ENCODE peak calls at places on chromosomes 5 and 9, in six cellular contexts. C is IMR-90, X is HepG2, D is hepatocyte, J is fibroblast of lung, R is GM12878. O is an unnamed sample.

GRCh38 chr9:73074176-73074708 is 77.4 kb upstream of the ANXA1 start:
- DNase-seq in C (no peak), R (no peak), X (peak; percentile 70), D (no peak), J (no peak), O (no peak)

GRCh38 chr9:123396007-123396511 is 40.1 kb downstream of the CRB2 start:
- DNase-seq in J (no peak), X (no peak), D (no peak), R (no peak), C (no peak), O (no peak)

GRCh38 chr9:24245988-24246387 is 299.7 kb downstream of the IZUMO3 start:
- DNase-seq in J (peak; percentile 1), R (no peak), D (peak; percentile 43), X (no peak), C (peak; percentile 10), O (peak; percentile 26)

GRCh38 chr5:3886521-3887461 is 291.2 kb downstream of the IRX1 start:
- DNase-seq in D (no peak), X (no peak), R (no peak), J (no peak), C (no peak), O (no peak)

GRCh38 chr5:157143127-157143959 is 678 bp upstream of the MED7 start:
- DNase-seq in R (no peak), X (no peak), D (no peak), C (peak; percentile 6), J (no peak), O (peak; percentile 37)

GRCh38 chr9:15461056-15461455 is 38.4 kb downstream of the SNAPC3 start:
- DNase-seq in D (no peak), J (no peak), R (no peak), X (no peak), C (no peak), O (no peak)

GRCh38 chr5:138869763-138870500 is 5.2 kb downstream of the LRRTM2 start:
- DNase-seq in D (no peak), J (peak; percentile 20), R (no peak), X (no peak), C (peak; percentile 51), O (no peak)

GRCh38 chr5:170286532-170286931 is 11.0 kb downstream of the LCP2 start:
- DNase-seq in R (no peak), J (no peak), X (no peak), D (no peak), C (no peak), O (no peak)

GRCh38 chr5:41686191-41686590 is 175.8 kb upstream of the PLCXD3 start:
- DNase-seq in R (no peak), D (no peak), X (no peak), C (no peak), J (no peak), O (no peak)

GRCh38 chr9:109311281-109311680 is 9.6 kb downstream of the EPB41L4B start:
- DNase-seq in R (no peak), J (no peak), X (no peak), D (no peak), C (peak; percentile 27), O (no peak)
- H3K4me1 ChIP-seq in R (no peaks in the 10 kb centered on the region), J (no peaks in the 10 kb centered on the region), X (peaks cover 99% of the 10 kb centered on the region), D (peaks cover 24% of the 10 kb centered on the region), C (peaks cover 4% of the 10 kb centered on the region), O (no peaks in the 10 kb centered on the region)

GRCh38 chr9:110095776-110096175 is 112.2 kb downstream of the C9orf152 start:
- DNase-seq in X (no peak), R (no peak), C (peak; percentile 70), J (peak; percentile 84), D (no peak), O (no peak)
- H3K4me2 ChIP-seq in X (no peak overlapping the region), R (no peak overlapping the region), C (no peak overlapping the region), J (peak overlapping the region; percentile 4), D (no peak overlapping the region), O (no peak overlapping the region)

DNA sequence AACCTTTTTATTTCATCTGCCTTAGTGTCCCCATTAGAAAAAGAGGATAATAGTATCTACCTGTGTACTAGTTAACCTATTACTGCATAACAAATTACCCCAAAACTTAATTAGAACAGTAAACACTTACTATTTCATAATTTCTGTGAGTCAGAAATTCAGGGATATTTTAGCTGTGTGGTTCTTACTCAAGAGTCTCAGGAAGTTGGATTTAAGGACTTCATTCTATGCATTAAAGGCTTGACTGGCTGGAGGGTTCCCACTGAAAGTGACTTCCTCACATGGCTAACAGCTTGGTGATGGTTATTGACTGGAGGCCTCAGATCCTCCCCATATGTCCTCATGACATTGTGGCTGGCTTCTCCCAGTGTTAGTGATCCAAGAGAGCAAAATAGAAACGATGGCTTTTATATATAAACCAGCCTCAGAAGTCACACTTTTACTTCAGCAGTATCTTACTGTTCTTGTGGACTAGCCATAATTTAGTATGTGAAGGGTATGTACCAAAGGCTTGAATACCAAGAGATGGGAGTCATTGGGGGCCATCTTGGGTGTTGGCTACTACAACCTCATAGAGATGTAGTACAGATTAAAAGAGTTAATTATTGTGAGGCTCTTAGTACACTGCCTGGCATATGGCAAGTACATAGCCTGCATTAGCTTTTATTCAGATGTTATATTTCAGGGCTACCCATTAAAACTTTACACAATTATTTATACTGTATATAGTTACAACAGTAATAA is 9.9 kb downstream of the RAD23B start:
- DNase-seq in R (no peak), X (no peak), D (no peak), C (no peak), J (no peak), O (no peak)
- TF ChIP-seq CTCF in R (no peak), X (no peak), D (no peak), C (no peak), J (no peak), O (no peak)

GRCh38 chr5:55919625-55920024 is 68.5 kb downstream of the IL31RA start:
- DNase-seq in C (no peak), X (no peak), R (no peak), D (no peak), J (no peak), O (no peak)

GRCh38 chr5:55917402-55918096 is 66.4 kb downstream of the IL31RA start:
- DNase-seq in C (no peak), J (no peak), R (no peak), X (peak; percentile 27), D (peak; percentile 25), O (no peak)

GRCh38 chr5:55920784-55921183 is 69.6 kb downstream of the IL31RA start:
- DNase-seq in C (no peak), J (peak; percentile 51), R (no peak), X (no peak), D (no peak), O (no peak)

GRCh38 chr5:55916986-55917385 is 65.8 kb downstream of the IL31RA start:
- DNase-seq in C (no peak), R (no peak), J (no peak), X (no peak), D (no peak), O (no peak)

DNA sequence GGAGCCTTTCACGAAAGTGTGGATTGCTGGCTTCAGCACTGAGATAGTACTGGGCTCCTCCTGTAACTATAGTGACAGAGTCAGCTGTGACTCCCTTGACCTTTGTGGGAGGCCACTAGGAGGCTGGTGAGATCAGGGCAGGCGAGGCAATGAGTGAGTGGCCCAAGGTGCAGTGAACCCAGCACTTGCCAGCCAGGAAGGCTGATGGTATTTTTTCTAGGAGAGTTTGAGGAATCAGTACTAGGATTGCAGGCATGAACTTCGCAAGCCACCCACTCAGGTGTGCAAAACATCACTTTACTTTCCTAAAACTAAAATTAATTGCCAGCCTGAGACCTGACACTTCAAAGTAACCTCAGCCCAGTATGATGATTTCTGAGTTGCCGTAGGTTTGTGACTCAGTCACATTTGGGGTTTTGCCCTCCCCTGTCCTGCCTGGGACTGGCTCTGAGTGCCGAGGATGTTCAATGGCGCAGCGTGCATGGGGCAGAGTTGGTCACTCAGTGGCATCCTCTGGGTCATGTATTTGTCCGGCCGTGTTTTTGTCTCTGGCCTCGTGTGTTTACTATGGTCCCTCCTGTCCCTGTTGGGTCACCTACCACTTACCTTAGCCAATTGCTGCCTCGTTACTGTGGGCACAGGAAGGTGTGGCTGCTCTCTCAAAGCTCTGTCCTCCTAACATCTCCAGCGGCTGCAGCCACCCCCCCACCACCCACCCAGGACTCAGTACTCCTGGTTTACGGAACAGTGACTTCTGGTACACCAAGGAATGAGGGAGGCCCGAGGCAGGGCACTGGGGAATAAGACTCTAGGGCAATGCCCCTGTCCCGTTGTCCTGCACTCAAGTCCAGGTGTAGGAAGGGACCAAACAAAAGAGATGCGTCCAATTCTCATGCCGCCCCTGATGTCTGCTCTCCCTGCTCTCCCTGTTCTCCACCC is 67.2 kb downstream of the IL31RA start:
- DNase-seq in X (no peak), R (no peak), D (no peak), J (no peak), C (no peak), O (no peak)
- H3K4me1 ChIP-seq in X (peaks cover 69% of the 10 kb centered on the region), R (peaks cover 16% of the 10 kb centered on the region), D (peaks cover 5% of the 10 kb centered on the region), J (no peaks in the 10 kb centered on the region), C (peaks cover 2% of the 10 kb centered on the region), O (peaks cover 13% of the 10 kb centered on the region)

O was measured in MM.1S.